ENCODE peak calls at places on chromosomes 2 and 18, in nine cellular contexts. I is stomach, T is GM23338, D is vagina, F is upper lobe of left lung, R is HCT116, W is transverse colon, V is endothelial cell of umbilical vein, Q is HepG2. H is an unnamed sample. For H3K4me1, the result is how much of the 10 kb centered on the place peaks cover.

GRCh38 chr2:211435331-211435730 is 878.9 kb downstream of the CPS1 start:
- DNase-seq in I (no peak), T (peak), D (no peak), F (no peak), R (no peak), W (no peak), V (no peak), Q (no peak), H (no peak)

GRCh38 chr2:157415632-157416101 is 28.2 kb downstream of the CYTIP start:
- DNase-seq in I (no peak), T (no peak), D (no peak), F (no peak), R (no peak), W (no peak), V (no peak), Q (no peak), H (no peak)

GRCh38 chr2:158214431-158214830 is 112.8 kb downstream of the UPP2 start:
- DNase-seq in I (no peak), T (no peak), D (no peak), F (peak), R (no peak), W (no peak), V (peak), Q (peak), H (no peak)

GRCh38 chr2:150621800-150622199 is 134.3 kb upstream of the RND3 start:
- DNase-seq in I (no peak), T (no peak), D (no peak), F (no peak), R (no peak), W (no peak), V (peak), Q (no peak), H (no peak)

GRCh38 chr2:88216641-88217040 is 46.5 kb downstream of the THNSL2 start:
- DNase-seq in I (no peak), T (peak), D (peak), F (no peak), R (no peak), W (no peak), V (no peak), Q (no peak), H (no peak)

GRCh38 chr2:99864561-99865216 is 277.7 kb downstream of the AFF3 start:
- DNase-seq in I (no peak), T (no peak), D (no peak), F (no peak), R (no peak), W (no peak), V (peak), Q (no peak), H (peak)

GRCh38 chr2:48944961-48945360 is 189.4 kb upstream of the LHCGR start:
- DNase-seq in I (no peak), T (no peak), D (no peak), F (no peak), R (no peak), W (no peak), V (no peak), Q (no peak), H (no peak)

GRCh38 chr2:48320747-48321146 is 209.2 kb upstream of the STON1 start:
- DNase-seq in I (no peak), T (no peak), D (no peak), F (no peak), R (no peak), W (no peak), V (no peak), Q (no peak), H (no peak)

GRCh38 chr2:225598922-225599321 is 199.4 kb downstream of the NYAP2 start:
- DNase-seq in I (no peak), T (no peak), D (no peak), F (no peak), R (no peak), W (no peak), V (no peak), Q (no peak), H (no peak)

GRCh38 chr2:38943784-38944183 is 54.1 kb downstream of the ARHGEF33 start:
- DNase-seq in I (no peak), T (peak), D (no peak), F (no peak), R (no peak), W (no peak), V (no peak), Q (no peak), H (no peak)

GRCh38 chr18:56709463-56709862 is 58.3 kb downstream of the WDR7 start:
- DNase-seq in I (no peak), T (peak), D (no peak), F (no peak), R (peak), W (no peak), V (peak), Q (peak), H (no peak)

GRCh38 chr2:159516241-159516758 is 100.0 kb downstream of the BAZ2B start:
- DNase-seq in I (no peak), T (peak), D (no peak), F (peak), R (peak), W (peak), V (peak), Q (peak), H (peak)

GRCh38 chr2:214261683-214262082 is 149.2 kb upstream of the VWC2L start:
- DNase-seq in I (no peak), T (no peak), D (no peak), F (no peak), R (no peak), W (no peak), V (no peak), Q (no peak), H (no peak)

GRCh38 chr2:60525859-60526258 is 27.6 kb downstream of the BCL11A start:
- DNase-seq in I (no peak), T (no peak), D (no peak), F (no peak), R (no peak), W (no peak), V (no peak), Q (no peak), H (no peak)

GRCh38 chr18:7666195-7666776 is 99.2 kb downstream of the PTPRM start:
- DNase-seq in I (no peak), T (peak), D (no peak), F (no peak), R (no peak), W (no peak), V (no peak), Q (no peak), H (no peak)

GRCh38 chr2:188978291-188979081 is 4.3 kb downstream of the COL3A1 start:
- DNase-seq in I (no peak), T (peak), D (no peak), F (no peak), R (peak), W (no peak), V (peak), Q (peak), H (no peak)

GRCh38 chr18:80175451-80176235 is 66.6 kb downstream of the ADNP2 start:
- DNase-seq in I (peak), T (no peak), D (no peak), F (peak), R (no peak), W (peak), V (no peak), Q (no peak), H (no peak)

GRCh38 chr2:25816249-25816648 is 62.0 kb downstream of the ASXL2 start:
- DNase-seq in I (no peak), T (no peak), D (no peak), F (no peak), R (no peak), W (no peak), V (no peak), Q (no peak), H (no peak)

GRCh38 chr2:25076749-25077148 is 34.9 kb downstream of the EFR3B start:
- DNase-seq in I (no peak), T (no peak), D (no peak), F (no peak), R (no peak), W (no peak), V (no peak), Q (no peak), H (no peak)

GRCh38 chr18:29003194-29003593 is 826.3 kb upstream of the CDH2 start:
- DNase-seq in I (no peak), T (no peak), D (no peak), F (peak), R (no peak), W (no peak), V (no peak), Q (no peak), H (no peak)

GRCh38 chr2:191343796-191344338 is 98.7 kb downstream of the MYO1B start:
- DNase-seq in I (no peak), T (no peak), D (no peak), F (no peak), R (no peak), W (no peak), V (no peak), Q (no peak), H (no peak)

GRCh38 chr2:149040451-149040850 is 2.0 kb downstream of the LYPD6B start:
- DNase-seq in I (no peak), T (peak), D (no peak), F (peak), R (peak), W (peak), V (peak), Q (peak), H (no peak)

GRCh38 chr2:94874277-94874997 is 3.2 kb downstream of the TEKT4 start:
- DNase-seq in I (peak), T (peak), D (no peak), F (no peak), R (peak), W (peak), V (peak), Q (peak), H (peak)

GRCh38 chr18:3590096-3590655 is 140.2 kb downstream of the TGIF1 start:
- DNase-seq in I (no peak), T (no peak), D (no peak), F (no peak), R (no peak), W (no peak), V (no peak), Q (no peak), H (no peak)

GRCh38 chr18:35680139-35680551 is 98.6 kb downstream of the GALNT1 start:
- DNase-seq in I (no peak), T (no peak), D (no peak), F (no peak), R (no peak), W (no peak), V (peak), Q (peak), H (no peak)

GRCh38 chr2:127347734-127348392 is 39.9 kb downstream of the MAP3K2 start:
- DNase-seq in I (no peak), T (no peak), D (no peak), F (no peak), R (no peak), W (no peak), V (no peak), Q (no peak), H (no peak)

GRCh38 chr2:118865106-118865505 is 17.7 kb upstream of the EN1 start:
- DNase-seq in I (no peak), T (peak), D (no peak), F (no peak), R (peak), W (no peak), V (peak), Q (peak), H (no peak)
- TF ChIP-seq POLR2AphosphoS5 in I (no peak), T (no peak), D (no peak), F (no peak), R (no peak), W (no peak), V (no peak), Q (no peak), H (no peak)

DNA sequence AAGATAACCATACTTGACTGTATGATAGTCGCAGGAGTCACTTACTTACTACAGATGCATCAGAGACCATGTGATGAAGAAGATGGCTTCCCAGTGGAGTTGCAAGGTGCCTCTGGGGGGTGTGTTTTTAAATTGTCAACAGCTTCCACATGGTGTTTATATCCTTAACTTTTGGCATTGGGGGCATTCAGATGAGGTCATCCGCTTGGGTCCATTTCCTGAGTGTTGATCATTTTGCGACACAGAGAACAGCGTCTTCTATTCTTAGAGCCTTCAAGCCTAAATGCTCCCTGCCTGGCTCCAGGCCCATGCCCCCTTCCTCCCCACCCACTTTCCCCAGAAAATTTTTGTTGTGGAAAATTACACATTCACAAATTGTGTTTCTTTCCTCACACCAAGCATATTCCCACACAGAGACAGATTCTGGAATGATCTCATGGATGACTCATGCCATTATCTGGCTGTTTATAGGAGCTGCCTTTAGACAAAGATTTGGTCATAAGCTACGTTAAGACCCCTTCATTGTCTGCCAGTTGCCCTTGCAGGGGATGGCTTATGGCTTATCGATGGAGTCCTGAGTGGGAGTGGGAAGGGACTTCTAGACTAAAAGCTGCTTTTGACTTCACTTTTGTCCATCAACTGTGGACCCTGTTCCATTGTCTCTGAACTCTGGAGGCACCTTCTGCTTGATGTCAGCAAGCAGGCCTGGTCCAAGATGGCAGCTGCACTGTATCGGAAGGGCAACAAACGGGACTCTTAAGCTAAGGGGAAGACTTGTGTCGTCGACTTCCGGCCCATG is 91.8 kb downstream of the CABLES1 start:
- DNase-seq in I (no peak), T (no peak), D (no peak), F (peak), R (no peak), W (no peak), V (peak), Q (no peak), H (no peak)
- H3K4me1 ChIP-seq in I (under half), T (under half), D (half or more), F (under half), R (under half), W (under half), V (half or more), Q (under half), H (under half)

DNA sequence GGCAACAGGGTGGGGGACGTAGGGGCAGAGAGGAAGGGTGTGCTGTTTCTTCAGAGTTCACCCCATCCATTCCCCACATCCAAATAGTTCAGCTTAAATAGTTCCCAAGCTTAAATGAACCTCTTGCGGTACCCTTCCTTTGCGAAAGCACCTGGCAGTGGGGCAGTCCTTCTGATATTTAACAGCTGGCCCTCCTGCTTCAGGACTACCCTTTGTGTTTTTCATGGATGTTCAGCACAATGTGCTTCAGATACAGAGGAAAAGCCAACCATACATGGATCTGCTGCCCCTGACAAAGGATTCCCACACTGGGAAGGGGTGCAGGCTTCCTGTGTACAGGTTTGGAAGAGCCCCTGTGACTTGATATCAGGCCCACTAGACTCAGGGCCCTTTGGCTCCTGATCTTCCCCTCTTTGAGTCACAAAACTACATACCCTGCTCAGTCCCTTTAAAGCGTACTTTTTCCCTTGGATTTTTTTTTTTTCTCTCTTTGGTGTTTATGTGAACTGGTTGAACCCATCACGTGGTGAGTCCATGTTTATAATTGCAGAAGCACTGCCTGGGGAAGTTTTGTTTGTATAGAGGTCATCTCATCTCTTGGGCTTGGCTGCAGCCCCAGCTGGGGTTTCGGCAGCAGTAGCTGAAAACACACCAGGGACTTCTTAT is 45.3 kb upstream of the IGFBP5 start:
- DNase-seq in I (no peak), T (no peak), D (no peak), F (no peak), R (no peak), W (no peak), V (no peak), Q (peak), H (no peak)
- TF ChIP-seq POLR2AphosphoS5 in I (peak), T (no peak), D (peak), F (no peak), R (no peak), W (peak), V (no peak), Q (no peak), H (peak)

GRCh38 chr2:218329826-218330651 is 26.6 kb upstream of the CATIP start:
- DNase-seq in I (no peak), T (no peak), D (no peak), F (peak), R (no peak), W (peak), V (no peak), Q (no peak), H (no peak)

GRCh38 chr2:218327451-218327850 is 29.2 kb upstream of the CATIP start:
- DNase-seq in I (no peak), T (no peak), D (no peak), F (no peak), R (no peak), W (no peak), V (no peak), Q (no peak), H (no peak)

GRCh38 chr2:218326315-218326714 is 30.3 kb upstream of the CATIP start:
- DNase-seq in I (no peak), T (no peak), D (no peak), F (no peak), R (no peak), W (no peak), V (no peak), Q (no peak), H (no peak)

GRCh38 chr2:218329027-218329825 is 27.4 kb upstream of the CATIP start:
- DNase-seq in I (no peak), T (no peak), D (no peak), F (peak), R (no peak), W (no peak), V (no peak), Q (no peak), H (no peak)

DNA sequence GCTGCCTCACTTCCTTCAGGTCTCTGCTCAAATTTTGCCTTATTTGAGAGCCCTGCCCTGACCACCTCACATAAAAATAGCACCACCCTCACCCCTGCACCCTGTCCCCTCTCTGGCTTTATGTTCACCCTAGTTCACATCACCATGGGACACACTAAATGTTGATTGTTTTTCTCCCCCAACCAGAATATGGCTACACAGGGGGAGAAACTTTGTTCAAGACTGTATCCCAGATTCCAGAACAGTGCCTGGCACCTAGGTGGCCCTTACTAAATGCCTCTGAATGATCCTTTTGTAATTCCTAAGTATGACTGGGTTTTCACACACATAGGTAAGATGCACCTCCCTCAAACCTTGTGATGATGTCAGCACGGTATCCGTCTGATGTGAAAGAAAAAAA is 28.4 kb upstream of the CATIP start:
- DNase-seq in I (no peak), T (no peak), D (no peak), F (no peak), R (no peak), W (no peak), V (no peak), Q (no peak), H (no peak)
- H3K4me1 ChIP-seq in I (under half), T (under half), D (under half), F (half or more), R (under half), W (under half), V (under half), Q (half or more), H (under half)

DNA sequence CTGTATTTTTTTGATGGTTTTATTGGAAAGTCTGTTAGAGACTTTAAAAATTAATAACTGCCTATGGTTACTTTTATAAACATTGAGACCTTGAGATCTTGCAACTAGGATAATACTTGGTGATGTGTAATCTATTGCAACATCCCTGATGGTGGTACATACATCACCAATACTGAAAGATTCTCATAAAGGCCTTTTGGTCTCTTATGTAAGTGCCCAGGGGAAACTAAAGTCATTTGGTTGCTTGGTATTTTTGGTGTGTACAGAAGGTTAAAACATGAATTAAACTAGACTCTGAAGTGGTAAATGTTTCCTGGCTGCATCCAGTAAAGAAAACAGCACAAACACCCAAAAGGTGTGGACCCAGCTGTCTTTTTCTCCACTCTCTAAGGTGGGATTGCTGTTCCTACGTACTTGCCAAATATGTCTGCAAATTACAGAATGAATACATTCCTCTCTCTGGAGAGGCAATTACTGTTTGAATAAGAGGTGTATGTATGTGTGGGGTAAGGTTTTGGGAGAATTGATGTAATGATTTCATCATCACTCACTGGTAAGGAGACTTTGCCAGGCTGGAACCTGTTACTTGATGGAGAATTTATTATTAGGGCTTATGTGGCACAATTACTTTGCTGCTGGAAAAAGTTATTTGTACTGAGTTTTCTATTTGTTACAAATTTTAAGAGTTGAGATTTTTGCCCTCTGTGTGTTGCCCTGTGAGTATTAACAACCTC is 3.6 kb downstream of the B3GNT2 start:
- DNase-seq in I (no peak), T (no peak), D (no peak), F (no peak), R (no peak), W (no peak), V (no peak), Q (no peak), H (no peak)
- TF ChIP-seq POLR2AphosphoS5 in I (no peak), T (no peak), D (no peak), F (no peak), R (no peak), W (no peak), V (no peak), Q (no peak), H (no peak)

GRCh38 chr2:120933693-120934092 is 198.0 kb downstream of the GLI2 start:
- DNase-seq in I (no peak), T (no peak), D (no peak), F (no peak), R (no peak), W (no peak), V (no peak), Q (no peak), H (no peak)

GRCh38 chr2:120932881-120933280 is 197.2 kb downstream of the GLI2 start:
- DNase-seq in I (no peak), T (no peak), D (no peak), F (no peak), R (no peak), W (no peak), V (no peak), Q (no peak), H (no peak)

GRCh38 chr2:120934891-120935338 is 199.2 kb downstream of the GLI2 start:
- DNase-seq in I (peak), T (no peak), D (no peak), F (no peak), R (peak), W (peak), V (no peak), Q (peak), H (peak)

GRCh38 chr2:120935339-120936313 is 200.0 kb downstream of the GLI2 start:
- DNase-seq in I (peak), T (no peak), D (no peak), F (no peak), R (no peak), W (peak), V (no peak), Q (peak), H (peak)

GRCh38 chr2:120934221-120934639 is 198.6 kb downstream of the GLI2 start:
- DNase-seq in I (no peak), T (no peak), D (no peak), F (no peak), R (no peak), W (no peak), V (no peak), Q (peak), H (no peak)
- H3K4me1 ChIP-seq in I (under half), T (under half), D (half or more), F (under half), R (half or more), W (under half), V (under half), Q (half or more), H (under half)

H was measured in prostate gland.